ENCODE peak calls at places on chromosome 1, in seven cellular contexts. One of them, this sample, is unnamed. For H3K4me1, the result is how much of the 10 kb centered on the place peaks cover.

GRCh38 chr1:25167269-25168192 is 64.8 kb downstream of the SYF2 start:
- DNase-seq in CD4-positive, alpha-beta memory T cell: no peak
- DNase-seq in lower lobe of right lung: no peak
- DNase-seq in right lobe of liver: no peak
- DNase-seq in hepatocyte: peak
- DNase-seq in CD4-positive, CD25-positive, alpha-beta regulatory T cell: no peak
- DNase-seq in ovary: no peak
- DNase-seq in this sample: no peak

GRCh38 chr1:246724001-246724724 is at the start of gene SCCPDH:
- DNase-seq in CD4-positive, alpha-beta memory T cell: peak
- DNase-seq in right lobe of liver: peak
- DNase-seq in hepatocyte: peak
- DNase-seq in ovary: peak
- DNase-seq in CD4-positive, CD25-positive, alpha-beta regulatory T cell: peak
- DNase-seq in lower lobe of right lung: peak
- DNase-seq in this sample: peak

GRCh38 chr1:92786298-92786901 is 1.5 kb upstream of the EVI5 start:
- DNase-seq in hepatocyte: no peak
- DNase-seq in CD4-positive, CD25-positive, alpha-beta regulatory T cell: no peak
- DNase-seq in ovary: no peak
- DNase-seq in CD4-positive, alpha-beta memory T cell: no peak
- DNase-seq in lower lobe of right lung: no peak
- DNase-seq in right lobe of liver: no peak
- DNase-seq in this sample: no peak

GRCh38 chr1:27406354-27406665 is 13.9 kb downstream of the GPR3 start:
- DNase-seq in CD4-positive, alpha-beta memory T cell: no peak
- DNase-seq in ovary: no peak
- DNase-seq in hepatocyte: no peak
- DNase-seq in right lobe of liver: no peak
- DNase-seq in lower lobe of right lung: no peak
- DNase-seq in CD4-positive, CD25-positive, alpha-beta regulatory T cell: no peak
- DNase-seq in this sample: no peak

GRCh38 chr1:165080253-165080896 is 276.1 kb downstream of the LMX1A start:
- DNase-seq in CD4-positive, alpha-beta memory T cell: no peak
- DNase-seq in right lobe of liver: no peak
- DNase-seq in ovary: no peak
- DNase-seq in hepatocyte: no peak
- DNase-seq in lower lobe of right lung: no peak
- DNase-seq in CD4-positive, CD25-positive, alpha-beta regulatory T cell: no peak
- DNase-seq in this sample: no peak

GRCh38 chr1:206493279-206493678 is 14.1 kb upstream of the RASSF5 start:
- DNase-seq in ovary: no peak
- DNase-seq in CD4-positive, alpha-beta memory T cell: no peak
- DNase-seq in right lobe of liver: no peak
- DNase-seq in lower lobe of right lung: no peak
- DNase-seq in hepatocyte: no peak
- DNase-seq in CD4-positive, CD25-positive, alpha-beta regulatory T cell: no peak
- DNase-seq in this sample: no peak

GRCh38 chr1:17979815-17980214 is 127.8 kb upstream of the IGSF21 start:
- DNase-seq in CD4-positive, CD25-positive, alpha-beta regulatory T cell: no peak
- DNase-seq in ovary: no peak
- DNase-seq in lower lobe of right lung: no peak
- DNase-seq in hepatocyte: no peak
- DNase-seq in right lobe of liver: no peak
- DNase-seq in CD4-positive, alpha-beta memory T cell: no peak
- DNase-seq in this sample: no peak

GRCh38 chr1:15994590-15995351 is 9.3 kb upstream of the SRARP start:
- DNase-seq in ovary: peak
- DNase-seq in right lobe of liver: peak
- DNase-seq in CD4-positive, CD25-positive, alpha-beta regulatory T cell: peak
- DNase-seq in hepatocyte: peak
- DNase-seq in lower lobe of right lung: peak
- DNase-seq in CD4-positive, alpha-beta memory T cell: peak
- DNase-seq in this sample: peak

GRCh38 chr1:240455228-240455821 is 156.6 kb downstream of the GREM2 start:
- DNase-seq in CD4-positive, CD25-positive, alpha-beta regulatory T cell: no peak
- DNase-seq in lower lobe of right lung: no peak
- DNase-seq in hepatocyte: peak
- DNase-seq in right lobe of liver: no peak
- DNase-seq in CD4-positive, alpha-beta memory T cell: peak
- DNase-seq in ovary: no peak
- DNase-seq in this sample: no peak

GRCh38 chr1:1985375-1986050 is 18.1 kb downstream of the CFAP74 start:
- DNase-seq in right lobe of liver: no peak
- DNase-seq in ovary: no peak
- DNase-seq in CD4-positive, alpha-beta memory T cell: no peak
- DNase-seq in lower lobe of right lung: no peak
- DNase-seq in hepatocyte: no peak
- DNase-seq in CD4-positive, CD25-positive, alpha-beta regulatory T cell: no peak
- DNase-seq in this sample: no peak

DNA sequence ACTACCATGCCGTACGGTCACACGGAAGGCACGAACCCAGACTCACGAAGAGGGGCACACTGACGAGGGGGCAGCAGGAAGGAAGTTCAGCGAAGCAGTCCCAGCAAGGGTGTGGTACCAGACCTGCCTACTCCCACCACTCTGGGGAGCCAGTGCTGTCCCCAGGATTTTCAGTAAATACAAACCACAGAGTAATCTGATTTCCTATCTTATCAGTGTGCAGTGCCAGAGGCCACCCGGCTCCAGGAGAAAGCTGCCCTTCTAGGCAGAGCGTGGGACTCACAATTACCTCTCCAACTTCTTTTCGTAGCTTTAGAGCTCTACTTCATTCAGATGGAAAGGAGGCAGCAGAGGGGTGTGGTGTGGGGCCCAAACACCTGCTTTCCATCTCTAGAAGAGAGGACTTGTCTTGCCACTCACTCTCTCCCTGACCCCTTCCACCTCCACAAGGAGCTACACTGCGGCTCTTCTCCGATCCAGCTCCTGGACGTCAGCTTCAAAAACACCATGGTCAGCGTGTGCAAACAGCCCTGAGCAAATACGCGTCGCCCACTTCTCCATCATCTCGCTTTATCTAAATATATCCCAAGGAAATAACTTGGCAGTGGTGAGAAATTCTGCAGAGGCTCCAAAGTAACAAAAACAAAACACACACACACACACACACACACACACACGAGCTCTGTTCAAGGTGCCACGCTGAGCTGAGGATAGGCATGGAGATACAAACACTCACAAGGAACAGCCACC is 98.5 kb downstream of the MRPL37 start:
- DNase-seq in ovary: no peak
- DNase-seq in hepatocyte: no peak
- DNase-seq in right lobe of liver: no peak
- DNase-seq in CD4-positive, CD25-positive, alpha-beta regulatory T cell: no peak
- DNase-seq in lower lobe of right lung: no peak
- DNase-seq in CD4-positive, alpha-beta memory T cell: no peak
- DNase-seq in this sample: no peak
- H3K4me1 ChIP-seq in ovary: half or more
- H3K4me1 ChIP-seq in hepatocyte: under half
- H3K4me1 ChIP-seq in right lobe of liver: under half
- H3K4me1 ChIP-seq in CD4-positive, CD25-positive, alpha-beta regulatory T cell: under half
- H3K4me1 ChIP-seq in lower lobe of right lung: under half
- H3K4me1 ChIP-seq in CD4-positive, alpha-beta memory T cell: under half
- H3K4me1 ChIP-seq in this sample: under half

GRCh38 chr1:8706291-8706690 is 111.1 kb downstream of the RERE start:
- DNase-seq in lower lobe of right lung: no peak
- DNase-seq in CD4-positive, alpha-beta memory T cell: no peak
- DNase-seq in ovary: no peak
- DNase-seq in right lobe of liver: no peak
- DNase-seq in hepatocyte: no peak
- DNase-seq in CD4-positive, CD25-positive, alpha-beta regulatory T cell: no peak
- DNase-seq in this sample: no peak

GRCh38 chr1:8702121-8702520 is 115.3 kb downstream of the RERE start:
- DNase-seq in hepatocyte: peak
- DNase-seq in right lobe of liver: no peak
- DNase-seq in CD4-positive, CD25-positive, alpha-beta regulatory T cell: no peak
- DNase-seq in lower lobe of right lung: peak
- DNase-seq in ovary: no peak
- DNase-seq in CD4-positive, alpha-beta memory T cell: no peak
- DNase-seq in this sample: no peak

GRCh38 chr1:8706995-8707396 is 110.4 kb downstream of the RERE start:
- DNase-seq in lower lobe of right lung: no peak
- DNase-seq in ovary: no peak
- DNase-seq in right lobe of liver: no peak
- DNase-seq in CD4-positive, CD25-positive, alpha-beta regulatory T cell: no peak
- DNase-seq in CD4-positive, alpha-beta memory T cell: no peak
- DNase-seq in hepatocyte: peak
- DNase-seq in this sample: no peak

GRCh38 chr1:8702848-8703810 is 114.3 kb downstream of the RERE start:
- DNase-seq in ovary: peak
- DNase-seq in CD4-positive, alpha-beta memory T cell: peak
- DNase-seq in CD4-positive, CD25-positive, alpha-beta regulatory T cell: peak
- DNase-seq in right lobe of liver: peak
- DNase-seq in lower lobe of right lung: peak
- DNase-seq in hepatocyte: peak
- DNase-seq in this sample: peak

DNA sequence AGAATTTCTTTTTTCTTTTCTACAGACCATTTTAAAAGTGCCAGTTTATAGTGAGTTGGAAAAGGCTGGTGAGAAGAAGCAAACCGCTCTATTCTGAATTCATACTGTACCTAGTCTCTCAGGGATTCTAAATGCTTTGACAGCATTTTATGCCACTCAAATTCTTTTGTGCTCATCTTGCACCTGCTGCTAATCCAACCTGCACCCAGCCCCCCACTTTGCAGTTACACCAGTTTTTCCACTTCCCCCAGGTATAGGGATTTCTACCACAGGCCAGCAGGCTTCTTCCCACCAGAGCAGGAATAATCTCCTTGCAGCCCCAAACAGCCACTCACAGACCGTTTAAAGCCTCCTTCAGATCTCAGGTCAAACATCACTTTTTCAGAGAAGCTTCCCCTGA is 112.3 kb downstream of the RERE start:
- DNase-seq in hepatocyte: no peak
- DNase-seq in ovary: no peak
- DNase-seq in lower lobe of right lung: no peak
- DNase-seq in right lobe of liver: no peak
- DNase-seq in CD4-positive, alpha-beta memory T cell: no peak
- DNase-seq in CD4-positive, CD25-positive, alpha-beta regulatory T cell: no peak
- DNase-seq in this sample: no peak
- H3K4me1 ChIP-seq in hepatocyte: under half
- H3K4me1 ChIP-seq in ovary: under half
- H3K4me1 ChIP-seq in lower lobe of right lung: half or more
- H3K4me1 ChIP-seq in right lobe of liver: under half
- H3K4me1 ChIP-seq in CD4-positive, alpha-beta memory T cell: under half
- H3K4me1 ChIP-seq in CD4-positive, CD25-positive, alpha-beta regulatory T cell: under half
- H3K4me1 ChIP-seq in this sample: under half

GRCh38 chr1:44537538-44537937 is 132.5 kb downstream of the RNF220 start:
- DNase-seq in ovary: no peak
- DNase-seq in right lobe of liver: no peak
- DNase-seq in CD4-positive, CD25-positive, alpha-beta regulatory T cell: no peak
- DNase-seq in lower lobe of right lung: no peak
- DNase-seq in CD4-positive, alpha-beta memory T cell: no peak
- DNase-seq in hepatocyte: no peak
- DNase-seq in this sample: no peak

GRCh38 chr1:44542415-44543063 is 131.7 kb downstream of the TMEM53 start:
- DNase-seq in CD4-positive, alpha-beta memory T cell: no peak
- DNase-seq in CD4-positive, CD25-positive, alpha-beta regulatory T cell: no peak
- DNase-seq in hepatocyte: no peak
- DNase-seq in ovary: no peak
- DNase-seq in right lobe of liver: no peak
- DNase-seq in lower lobe of right lung: no peak
- DNase-seq in this sample: no peak

GRCh38 chr1:44536357-44536756 is 131.3 kb downstream of the RNF220 start:
- DNase-seq in ovary: no peak
- DNase-seq in right lobe of liver: no peak
- DNase-seq in lower lobe of right lung: no peak
- DNase-seq in CD4-positive, alpha-beta memory T cell: no peak
- DNase-seq in CD4-positive, CD25-positive, alpha-beta regulatory T cell: no peak
- DNase-seq in hepatocyte: no peak
- DNase-seq in this sample: no peak

GRCh38 chr1:44534771-44535170 is 129.7 kb downstream of the RNF220 start:
- DNase-seq in hepatocyte: no peak
- DNase-seq in ovary: no peak
- DNase-seq in right lobe of liver: no peak
- DNase-seq in CD4-positive, alpha-beta memory T cell: no peak
- DNase-seq in CD4-positive, CD25-positive, alpha-beta regulatory T cell: no peak
- DNase-seq in lower lobe of right lung: no peak
- DNase-seq in this sample: no peak

DNA sequence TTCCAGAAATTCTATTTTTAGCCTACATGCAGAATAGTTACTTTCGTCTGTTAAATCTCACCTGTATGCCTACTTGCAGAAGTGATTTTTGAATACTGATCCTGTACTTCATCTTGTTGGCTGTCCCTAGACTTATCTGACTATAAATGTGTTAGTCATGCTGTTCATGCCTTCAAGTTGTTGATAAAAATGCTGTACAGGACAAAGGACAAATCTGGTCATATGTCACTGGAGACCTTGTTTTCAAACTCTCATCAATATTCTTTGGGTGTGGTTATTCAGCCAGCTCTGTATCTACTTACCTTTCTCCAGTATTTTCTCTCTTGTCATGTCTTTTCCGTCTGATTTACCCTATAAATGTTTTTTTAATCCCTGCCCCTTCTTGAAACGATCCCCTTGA is 132.9 kb downstream of the RNF220 start:
- DNase-seq in ovary: no peak
- DNase-seq in lower lobe of right lung: no peak
- DNase-seq in hepatocyte: no peak
- DNase-seq in right lobe of liver: no peak
- DNase-seq in CD4-positive, alpha-beta memory T cell: no peak
- DNase-seq in CD4-positive, CD25-positive, alpha-beta regulatory T cell: no peak
- DNase-seq in this sample: no peak
- H3K4me1 ChIP-seq in ovary: under half
- H3K4me1 ChIP-seq in lower lobe of right lung: under half
- H3K4me1 ChIP-seq in hepatocyte: under half
- H3K4me1 ChIP-seq in right lobe of liver: under half
- H3K4me1 ChIP-seq in CD4-positive, alpha-beta memory T cell: under half
- H3K4me1 ChIP-seq in CD4-positive, CD25-positive, alpha-beta regulatory T cell: under half
- H3K4me1 ChIP-seq in this sample: under half

DNA sequence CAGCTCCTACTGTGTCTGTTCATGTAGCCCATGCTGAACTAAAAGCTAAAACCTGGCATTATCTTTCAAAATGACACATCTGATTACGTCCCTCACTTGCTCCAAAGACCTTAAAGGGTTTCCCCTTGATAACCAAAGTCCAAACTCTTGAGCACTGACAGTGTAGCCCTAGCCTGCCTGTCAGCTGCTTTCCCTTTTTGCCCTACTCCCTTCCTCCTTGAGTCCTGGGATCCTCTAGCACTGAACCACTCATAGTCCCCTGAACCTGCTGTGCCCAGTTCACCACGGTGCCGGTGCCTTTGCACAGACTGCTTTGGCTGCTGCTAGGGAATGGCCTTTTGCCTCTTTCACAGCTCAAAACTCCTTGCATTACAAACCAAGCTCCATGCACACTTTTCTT is 67.5 kb downstream of the PLXNA2 start:
- DNase-seq in ovary: no peak
- DNase-seq in hepatocyte: peak
- DNase-seq in CD4-positive, alpha-beta memory T cell: no peak
- DNase-seq in CD4-positive, CD25-positive, alpha-beta regulatory T cell: no peak
- DNase-seq in lower lobe of right lung: no peak
- DNase-seq in right lobe of liver: no peak
- DNase-seq in this sample: no peak
- H3K4me1 ChIP-seq in ovary: under half
- H3K4me1 ChIP-seq in hepatocyte: half or more
- H3K4me1 ChIP-seq in CD4-positive, alpha-beta memory T cell: under half
- H3K4me1 ChIP-seq in CD4-positive, CD25-positive, alpha-beta regulatory T cell: under half
- H3K4me1 ChIP-seq in lower lobe of right lung: under half
- H3K4me1 ChIP-seq in right lobe of liver: half or more
- H3K4me1 ChIP-seq in this sample: under half